ENCODE peak calls at places on chromosomes 3 and 15, in seven cellular contexts. X, J, Z, Q, U, W and P are unnamed samples.

GRCh38 chr3:129119365-129120100 is 2.1 kb downstream of the RAB43 start:
- DNase-seq in J (no peak), W (no peak), Q (no peak), U (no peak), Z (no peak), X (peak; percentile 86), P (no peak)

GRCh38 chr15:20357139-20358065 is 184.2 kb downstream of the GOLGA6L6 start:
- DNase-seq in Z (no peak), Q (no peak), W (no peak), U (no peak), J (no peak), X (no peak), P (no peak)

GRCh38 chr15:83475551-83475950 is 28.4 kb downstream of the SH3GL3 start:
- DNase-seq in X (no peak), W (peak; percentile 70), U (no peak), Q (peak; percentile 12), J (no peak), Z (no peak), P (no peak)

GRCh38 chr3:10339376-10339955 is 18.6 kb upstream of the SEC13 start:
- DNase-seq in U (no peak), J (no peak), W (no peak), X (no peak), Q (no peak), Z (no peak), P (no peak)

GRCh38 chr3:11477286-11477935 is 166.3 kb downstream of the VGLL4 start:
- DNase-seq in J (peak; percentile 34), Q (peak; percentile 96), U (no peak), W (peak; percentile 13), Z (no peak), X (no peak), P (no peak)

GRCh38 chr15:72534522-72534921 is 60.4 kb downstream of the ARIH1 start:
- DNase-seq in U (no peak), W (no peak), Z (no peak), X (no peak), Q (no peak), J (no peak), P (no peak)

GRCh38 chr3:58474348-58474911 is 17.5 kb upstream of the KCTD6 start:
- DNase-seq in J (no peak), Z (no peak), U (no peak), Q (no peak), X (peak; percentile 38), W (no peak), P (peak; percentile 69)

GRCh38 chr15:32774022-32774421 is 56.2 kb downstream of the GREM1 start:
- DNase-seq in X (peak; percentile 38), U (no peak), J (no peak), W (peak; percentile 10), Q (peak; percentile 98), Z (no peak), P (no peak)

GRCh38 chr15:100842756-100843730 is 36.6 kb upstream of the ALDH1A3 start:
- DNase-seq in X (no peak), Q (peak; percentile 92), U (no peak), Z (no peak), W (no peak), J (no peak), P (no peak)

GRCh38 chr3:139287557-139287956 is 56.3 kb upstream of the MRPS22 start:
- DNase-seq in Z (no peak), U (no peak), W (no peak), X (no peak), J (no peak), Q (no peak), P (no peak)

GRCh38 chr3:117941756-117942155 is 1092.9 kb downstream of the IGSF11 start:
- DNase-seq in J (no peak), Q (no peak), X (no peak), Z (no peak), W (no peak), U (no peak), P (no peak)
- H3K27ac ChIP-seq in J (no peak overlapping the region), Q (no peak overlapping the region), X (no peak overlapping the region), Z (no peak overlapping the region), W (no peak overlapping the region), U (no peak overlapping the region), P (no peak overlapping the region)

GRCh38 chr15:55914446-55914845 is 79.0 kb downstream of the NEDD4 start:
- DNase-seq in J (no peak), X (no peak), Z (no peak), U (no peak), Q (no peak), W (no peak), P (no peak)
- H3K27ac ChIP-seq in J (no peak overlapping the region), X (no peak overlapping the region), Z (no peak overlapping the region), U (no peak overlapping the region), Q (peak overlapping the region; percentile 26), W (no peak overlapping the region), P (no peak overlapping the region)

DNA sequence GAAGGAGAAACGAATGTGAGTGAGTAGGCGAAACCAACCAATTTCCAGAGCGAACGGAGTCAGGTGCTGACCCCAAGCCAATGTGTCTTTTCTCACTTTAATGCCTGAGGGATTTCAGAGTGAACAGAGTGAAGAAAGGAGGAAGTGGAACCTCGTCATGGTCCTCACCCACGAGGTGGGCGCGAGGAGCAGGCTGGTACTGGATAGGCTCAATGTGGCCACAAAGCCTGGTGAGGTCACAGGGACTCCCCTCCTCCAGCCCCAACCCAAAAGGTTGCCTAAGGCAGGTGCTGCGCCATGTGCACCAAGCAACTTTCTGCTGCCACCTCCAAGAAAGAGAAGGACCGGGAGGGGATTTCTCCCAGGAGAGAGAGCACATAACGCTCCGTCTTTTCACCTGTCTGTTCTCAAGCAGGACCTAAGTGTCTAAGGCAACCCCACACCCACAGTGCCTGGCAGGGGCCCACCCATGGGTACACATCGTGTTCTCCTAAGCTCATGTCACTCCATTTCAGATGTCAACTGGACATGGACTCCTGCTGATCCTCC is 3.8 kb downstream of the NRROS start:
- DNase-seq in Z (no peak), X (no peak), U (no peak), W (no peak), Q (no peak), J (no peak), P (peak; percentile 96)
- H3K27ac ChIP-seq in Z (no peak overlapping the region), X (no peak overlapping the region), U (no peak overlapping the region), W (no peak overlapping the region), Q (no peak overlapping the region), J (no peak overlapping the region), P (no peak overlapping the region)

GRCh38 chr3:105322570-105323273 is 44.0 kb upstream of the ALCAM start:
- DNase-seq in W (no peak), X (no peak), J (no peak), U (no peak), Z (no peak), Q (peak; percentile 18), P (no peak)
- H3K27ac ChIP-seq in W (no peak overlapping the region), X (no peak overlapping the region), J (no peak overlapping the region), U (no peak overlapping the region), Z (no peak overlapping the region), Q (no peak overlapping the region), P (no peak overlapping the region)

GRCh38 chr15:90154861-90155626 is 46.1 kb upstream of the SEMA4B start:
- DNase-seq in X (peak; percentile 80), J (no peak), Z (no peak), U (no peak), W (no peak), Q (peak; percentile 95), P (no peak)

GRCh38 chr15:90162956-90163355 is 38.2 kb upstream of the SEMA4B start:
- DNase-seq in X (no peak), Z (no peak), Q (no peak), J (no peak), W (no peak), U (no peak), P (no peak)

GRCh38 chr15:90161946-90162345 is 39.2 kb upstream of the SEMA4B start:
- DNase-seq in W (no peak), Z (no peak), J (no peak), U (no peak), Q (no peak), X (no peak), P (peak; percentile 46)

GRCh38 chr15:90160781-90161727 is 40.1 kb upstream of the SEMA4B start:
- DNase-seq in Z (no peak), W (no peak), U (no peak), X (peak; percentile 68), J (no peak), Q (no peak), P (no peak)

GRCh38 chr15:90159213-90159612 is 41.9 kb upstream of the SEMA4B start:
- DNase-seq in Q (no peak), J (peak; percentile 62), Z (no peak), U (no peak), W (no peak), X (no peak), P (no peak)
- H3K27ac ChIP-seq in Q (no peak overlapping the region), J (no peak overlapping the region), Z (no peak overlapping the region), U (peak overlapping the region; percentile 84), W (peak overlapping the region; percentile 97), X (no peak overlapping the region), P (no peak overlapping the region)

GRCh38 chr3:119602676-119603075 is 5.0 kb downstream of the PLA1A start:
- DNase-seq in J (no peak), W (no peak), Z (no peak), Q (no peak), U (no peak), X (no peak), P (no peak)
- H3K27ac ChIP-seq in J (no peak overlapping the region), W (no peak overlapping the region), Z (no peak overlapping the region), Q (no peak overlapping the region), U (no peak overlapping the region), X (no peak overlapping the region), P (no peak overlapping the region)

GRCh38 chr3:102687851-102688555 is 253.2 kb downstream of the ZPLD1 start:
- DNase-seq in X (no peak), Z (peak; percentile 54), U (no peak), W (no peak), Q (no peak), J (peak; percentile 41), P (peak; percentile 62)
- H3K27ac ChIP-seq in X (no peak overlapping the region), Z (peak overlapping the region; percentile 50), U (no peak overlapping the region), W (no peak overlapping the region), Q (no peak overlapping the region), J (peak overlapping the region; percentile 73), P (peak overlapping the region; percentile 81)

GRCh38 chr15:31471731-31472430 is 145.2 kb downstream of the KLF13 start:
- DNase-seq in W (no peak), Z (no peak), U (no peak), Q (peak; percentile 96), J (no peak), X (no peak), P (no peak)
- H3K27ac ChIP-seq in W (peak overlapping the region; percentile 76), Z (no peak overlapping the region), U (no peak overlapping the region), Q (peak overlapping the region; percentile 69), J (no peak overlapping the region), X (no peak overlapping the region), P (no peak overlapping the region)

GRCh38 chr3:96213393-96213792 is 601.0 kb upstream of the EPHA6 start:
- DNase-seq in J (no peak), W (no peak), Z (no peak), Q (no peak), X (no peak), U (no peak), P (no peak)
- H3K27ac ChIP-seq in J (no peak overlapping the region), W (no peak overlapping the region), Z (no peak overlapping the region), Q (no peak overlapping the region), X (no peak overlapping the region), U (no peak overlapping the region), P (no peak overlapping the region)